ENCODE peak calls at places on chromosomes 11 and 22, in six cellular contexts. L is IMR-90, J is body of pancreas, Z is NB4, H is heart left ventricle, N is vagina. A is an unnamed sample.
A peak's percentile ranks its signal among the peaks of the same experiment; 100 is the strongest.

GRCh38 chr22:41966607-41967240 is 2.5 kb upstream of the SEPTIN3 start:
- DNase-seq in L (peak; percentile 88), J (no peak), Z (peak; percentile 89), H (no peak), N (no peak), A (no peak)

GRCh38 chr11:67060111-67060522 is 3.5 kb downstream of the RHOD start:
- DNase-seq in L (peak; percentile 36), J (no peak), Z (no peak), H (no peak), N (no peak), A (no peak)

GRCh38 chr22:42156597-42156996 is 26.0 kb upstream of the CYP2D6 start:
- DNase-seq in L (no peak), J (no peak), Z (no peak), H (no peak), N (no peak), A (no peak)

GRCh38 chr11:28673687-28674431 is 565.7 kb downstream of the METTL15 start:
- DNase-seq in L (peak; percentile 13), J (no peak), Z (no peak), H (no peak), N (no peak), A (no peak)

GRCh38 chr11:913043-913442 is 2.4 kb upstream of the CHID1 start:
- DNase-seq in L (no peak), J (no peak), Z (no peak), H (no peak), N (no peak), A (no peak)

GRCh38 chr11:59891781-59892181 is 13.2 kb downstream of the OOSP3 start:
- DNase-seq in L (no peak), J (no peak), Z (peak; percentile 46), H (peak; percentile 37), N (no peak), A (no peak)

GRCh38 chr22:48849963-48850657 is 977.6 kb downstream of the BRD1 start:
- DNase-seq in L (no peak), J (no peak), Z (no peak), H (no peak), N (no peak), A (no peak)

GRCh38 chr11:6353367-6353987 is 33.2 kb upstream of the CAVIN3 start:
- DNase-seq in L (peak; percentile 40), J (peak; percentile 71), Z (peak; percentile 56), H (peak; percentile 39), N (no peak), A (peak; percentile 25)

GRCh38 chr11:84763931-84764330 is 863.2 kb downstream of the DLG2 start:
- DNase-seq in L (no peak), J (no peak), Z (no peak), H (no peak), N (no peak), A (no peak)

GRCh38 chr22:48885271-48885918 is 942.3 kb downstream of the BRD1 start:
- DNase-seq in L (no peak), J (no peak), Z (no peak), H (peak; percentile 15), N (no peak), A (no peak)

GRCh38 chr11:15627560-15627959 is 512.8 kb downstream of the INSC start:
- DNase-seq in L (peak; percentile 74), J (no peak), Z (no peak), H (no peak), N (no peak), A (no peak)

GRCh38 chr11:94144664-94145063 is 16.0 kb downstream of the PANX1 start:
- DNase-seq in L (no peak), J (no peak), Z (no peak), H (no peak), N (peak; percentile 37), A (no peak)

GRCh38 chr11:79594839-79595238 is 154.0 kb upstream of the TENM4 start:
- DNase-seq in L (no peak), J (no peak), Z (peak; percentile 5), H (no peak), N (no peak), A (no peak)

GRCh38 chr11:26849009-26849408 is 127.1 kb upstream of the SLC5A12 start:
- DNase-seq in L (no peak), J (no peak), Z (no peak), H (peak; percentile 58), N (no peak), A (peak; percentile 64)

GRCh38 chr11:125679837-125680236 is 810 bp downstream of the ACRV1 start:
- DNase-seq in L (no peak), J (no peak), Z (no peak), H (no peak), N (no peak), A (no peak)

GRCh38 chr11:125675196-125675595 is 5.5 kb downstream of the ACRV1 start:
- DNase-seq in L (peak; percentile 67), J (no peak), Z (no peak), H (no peak), N (no peak), A (no peak)

GRCh38 chr11:125680747-125681146 is at the start of gene ACRV1:
- DNase-seq in L (no peak), J (no peak), Z (no peak), H (no peak), N (no peak), A (no peak)

GRCh38 chr11:125674210-125674609 is 6.4 kb downstream of the ACRV1 start:
- DNase-seq in L (no peak), J (no peak), Z (no peak), H (no peak), N (no peak), A (no peak)

GRCh38 chr11:125679397-125679796 is 1.2 kb downstream of the ACRV1 start:
- DNase-seq in L (peak; percentile 13), J (no peak), Z (no peak), H (no peak), N (no peak), A (no peak)
- TF ChIP-seq CTCF in L (peak; percentile 39), J (no peak), Z (no peak), H (no peak), N (no peak), A (no peak)

DNA sequence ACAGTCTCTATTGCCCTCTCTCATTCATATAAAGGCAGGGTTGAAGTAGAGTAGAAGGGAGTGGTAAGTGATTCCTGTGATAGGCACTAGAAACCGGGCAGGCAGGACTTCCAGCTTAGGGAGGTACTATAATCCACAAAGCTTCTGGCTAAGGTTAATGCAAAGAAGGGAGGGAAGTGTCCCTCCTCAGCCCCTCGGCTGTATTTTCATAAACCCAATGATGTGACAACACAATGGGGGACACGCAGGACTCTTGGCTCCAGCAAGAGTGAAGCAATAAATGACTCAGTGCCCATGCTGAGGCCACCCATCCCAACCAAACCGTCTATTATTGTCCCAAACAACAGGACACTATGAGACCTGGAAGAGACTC is 90.7 kb downstream of the ETS1 start:
- DNase-seq in L (no peak), J (no peak), Z (peak; percentile 94), H (no peak), N (no peak), A (peak; percentile 78)
- TF ChIP-seq POLR2A in L (no peak), J (no peak), Z (no peak), H (no peak), N (no peak), A (no peak)

DNA sequence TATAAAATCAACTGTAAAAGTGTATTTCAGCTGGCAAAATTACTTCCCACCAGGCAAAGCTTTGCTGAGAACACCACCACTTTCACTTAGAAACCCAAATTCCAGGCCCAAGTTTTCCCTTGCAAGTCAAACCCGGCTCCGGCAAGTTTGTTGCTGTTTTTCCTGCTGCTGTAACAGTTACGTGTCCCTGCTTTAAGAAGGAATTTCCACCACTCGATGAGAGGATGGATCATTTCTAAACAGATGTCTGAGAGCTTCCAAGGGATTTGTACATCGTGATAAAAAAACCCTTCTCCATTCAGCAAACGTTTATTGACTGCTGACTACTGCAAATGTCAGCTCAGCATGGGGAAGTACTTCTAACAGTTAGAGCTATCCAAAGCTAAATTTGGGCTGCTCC is 19.7 kb downstream of the P2RX3 start:
- DNase-seq in L (peak; percentile 54), J (no peak), Z (no peak), H (no peak), N (no peak), A (no peak)
- TF ChIP-seq CTCF in L (no peak), J (no peak), Z (no peak), H (no peak), N (no peak), A (no peak)

DNA sequence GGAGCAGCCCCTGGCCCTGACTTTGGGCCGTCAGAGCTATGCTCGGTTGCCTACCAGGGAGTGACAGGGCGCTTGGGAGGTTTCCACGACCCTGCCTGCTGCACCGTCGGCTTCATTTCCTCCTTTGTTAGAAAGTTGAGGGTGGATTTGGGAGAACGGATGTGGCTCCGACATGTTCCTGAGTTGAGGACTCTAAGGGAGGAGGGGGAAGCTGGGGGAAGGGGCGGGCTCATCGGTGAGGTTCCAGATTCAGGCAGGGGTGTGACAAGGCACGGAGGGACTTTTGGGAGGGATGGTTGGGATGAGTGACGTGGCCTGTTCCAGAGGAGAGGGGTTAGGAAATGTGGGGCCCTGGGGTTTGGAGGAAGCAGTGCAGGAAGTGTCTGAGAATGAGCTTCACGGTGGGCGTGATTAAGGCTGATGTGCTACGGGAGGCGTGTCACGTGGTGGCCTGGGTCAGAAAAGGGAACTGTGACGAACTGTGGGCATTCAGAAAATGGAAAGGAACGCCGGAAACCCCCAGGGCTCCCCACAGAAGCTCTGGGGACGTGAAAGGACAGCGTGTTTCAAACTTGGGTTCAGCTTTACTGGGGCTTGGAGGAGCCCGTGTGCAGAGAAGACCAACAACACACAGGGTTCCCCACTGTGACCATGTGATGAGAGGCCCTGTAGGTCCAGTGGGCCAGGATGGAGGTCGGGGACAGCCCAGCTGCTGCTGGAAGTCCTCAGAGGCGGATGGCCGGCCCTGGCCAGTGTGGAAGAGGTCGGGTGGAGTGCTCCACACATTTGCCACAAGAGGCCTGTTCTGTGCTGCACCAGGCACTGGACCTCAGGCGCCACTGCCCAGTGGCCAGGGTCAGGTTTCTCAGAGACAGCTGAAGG is 2.8 kb downstream of the PARVB start:
- DNase-seq in L (peak; percentile 63), J (peak; percentile 24), Z (peak; percentile 91), H (peak; percentile 88), N (no peak), A (peak; percentile 97)
- TF ChIP-seq POLR2A in L (peak; percentile 36), J (peak; percentile 19), Z (peak; percentile 18), H (no peak), N (no peak), A (no peak)

DNA sequence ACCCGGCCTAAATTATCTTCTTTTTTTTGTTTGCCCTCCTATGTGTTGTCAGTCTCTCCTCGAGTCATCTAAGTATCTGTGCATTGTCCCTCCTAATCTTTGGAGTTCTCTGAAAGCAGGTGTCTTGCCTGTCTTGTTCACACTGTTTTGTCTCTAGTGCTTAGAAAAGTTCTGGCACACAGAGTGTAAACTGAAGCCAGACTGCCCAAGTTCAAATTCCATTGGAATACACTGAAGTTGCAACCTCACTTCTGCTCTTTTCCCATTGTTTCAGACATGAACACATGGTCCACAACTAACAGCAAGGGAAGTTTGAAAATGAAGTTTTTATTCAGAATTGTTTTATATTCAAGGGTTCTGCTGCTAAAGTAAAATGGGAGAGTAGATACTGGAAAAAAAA is 38.7 kb downstream of the PAX6 start:
- DNase-seq in L (no peak), J (no peak), Z (no peak), H (no peak), N (no peak), A (no peak)
- TF ChIP-seq CTCF in L (no peak), J (no peak), Z (no peak), H (no peak), N (no peak), A (no peak)